ENCODE peak calls at places on chromosomes 16 and 17, in eight cellular contexts. One of them, this sample, is unnamed.

GRCh38 chr17:56908061-56908542 is 5.7 kb downstream of the TRIM25 start:
- DNase-seq in activated CD8-positive, alpha-beta memory T cell treated with anti-CD3 and anti-CD28 coated beads, Interleukin-2, amount 10 ng/mL, durations not matched to agents 7 days and 5 days: peak; percentile 74
- DNase-seq in NCI-H748 treated with DMSO at 0.1 percent for 48 hours: no peak
- DNase-seq in GOT3: no peak
- DNase-seq in activated T-helper 1 cell treated with Interleukin-2 at 50 U/mL for 16 hours: no peak
- DNase-seq in EH: peak; percentile 7
- DNase-seq in GM19239: peak; percentile 49
- DNase-seq in CD8-positive, alpha-beta T cell: peak; percentile 33
- DNase-seq in this sample: peak; percentile 59

GRCh38 chr17:67461228-67461780 is 84.2 kb downstream of the PITPNC1 start:
- DNase-seq in activated CD8-positive, alpha-beta memory T cell treated with anti-CD3 and anti-CD28 coated beads, Interleukin-2, amount 10 ng/mL, durations not matched to agents 7 days and 5 days: no peak
- DNase-seq in NCI-H748 treated with DMSO at 0.1 percent for 48 hours: no peak
- DNase-seq in GOT3: no peak
- DNase-seq in activated T-helper 1 cell treated with Interleukin-2 at 50 U/mL for 16 hours: no peak
- DNase-seq in EH: no peak
- DNase-seq in GM19239: no peak
- DNase-seq in CD8-positive, alpha-beta T cell: no peak
- DNase-seq in this sample: no peak

GRCh38 chr17:50172130-50172529 is 6.3 kb downstream of the SGCA start:
- DNase-seq in activated CD8-positive, alpha-beta memory T cell treated with anti-CD3 and anti-CD28 coated beads, Interleukin-2, amount 10 ng/mL, durations not matched to agents 7 days and 5 days: no peak
- DNase-seq in NCI-H748 treated with DMSO at 0.1 percent for 48 hours: no peak
- DNase-seq in GOT3: no peak
- DNase-seq in activated T-helper 1 cell treated with Interleukin-2 at 50 U/mL for 16 hours: no peak
- DNase-seq in EH: peak; percentile 15
- DNase-seq in GM19239: no peak
- DNase-seq in CD8-positive, alpha-beta T cell: no peak
- DNase-seq in this sample: no peak

GRCh38 chr17:74994440-74994839 is 7.0 kb downstream of the CDR2L start:
- DNase-seq in activated CD8-positive, alpha-beta memory T cell treated with anti-CD3 and anti-CD28 coated beads, Interleukin-2, amount 10 ng/mL, durations not matched to agents 7 days and 5 days: no peak
- DNase-seq in NCI-H748 treated with DMSO at 0.1 percent for 48 hours: no peak
- DNase-seq in GOT3: no peak
- DNase-seq in activated T-helper 1 cell treated with Interleukin-2 at 50 U/mL for 16 hours: no peak
- DNase-seq in EH: peak; percentile 65
- DNase-seq in GM19239: no peak
- DNase-seq in CD8-positive, alpha-beta T cell: no peak
- DNase-seq in this sample: no peak

GRCh38 chr17:2336215-2337151 is at the start of gene TSR1:
- DNase-seq in activated CD8-positive, alpha-beta memory T cell treated with anti-CD3 and anti-CD28 coated beads, Interleukin-2, amount 10 ng/mL, durations not matched to agents 7 days and 5 days: peak; percentile 94
- DNase-seq in NCI-H748 treated with DMSO at 0.1 percent for 48 hours: peak; percentile 79
- DNase-seq in GOT3: peak; percentile 69
- DNase-seq in activated T-helper 1 cell treated with Interleukin-2 at 50 U/mL for 16 hours: peak; percentile 85
- DNase-seq in EH: peak; percentile 91
- DNase-seq in GM19239: peak; percentile 99
- DNase-seq in CD8-positive, alpha-beta T cell: peak; percentile 90
- DNase-seq in this sample: peak; percentile 98

GRCh38 chr16:23524001-23524400 is 13.7 kb upstream of the GGA2 start:
- DNase-seq in activated CD8-positive, alpha-beta memory T cell treated with anti-CD3 and anti-CD28 coated beads, Interleukin-2, amount 10 ng/mL, durations not matched to agents 7 days and 5 days: no peak
- DNase-seq in NCI-H748 treated with DMSO at 0.1 percent for 48 hours: no peak
- DNase-seq in GOT3: no peak
- DNase-seq in activated T-helper 1 cell treated with Interleukin-2 at 50 U/mL for 16 hours: no peak
- DNase-seq in EH: no peak
- DNase-seq in GM19239: no peak
- DNase-seq in CD8-positive, alpha-beta T cell: no peak
- DNase-seq in this sample: no peak

GRCh38 chr17:56432443-56432842 is 161.1 kb upstream of the NOG start:
- DNase-seq in activated CD8-positive, alpha-beta memory T cell treated with anti-CD3 and anti-CD28 coated beads, Interleukin-2, amount 10 ng/mL, durations not matched to agents 7 days and 5 days: no peak
- DNase-seq in NCI-H748 treated with DMSO at 0.1 percent for 48 hours: no peak
- DNase-seq in GOT3: no peak
- DNase-seq in activated T-helper 1 cell treated with Interleukin-2 at 50 U/mL for 16 hours: no peak
- DNase-seq in EH: no peak
- DNase-seq in GM19239: no peak
- DNase-seq in CD8-positive, alpha-beta T cell: no peak
- DNase-seq in this sample: no peak

GRCh38 chr17:44832821-44833220 is 2.7 kb upstream of the GJC1 start:
- DNase-seq in activated CD8-positive, alpha-beta memory T cell treated with anti-CD3 and anti-CD28 coated beads, Interleukin-2, amount 10 ng/mL, durations not matched to agents 7 days and 5 days: no peak
- DNase-seq in NCI-H748 treated with DMSO at 0.1 percent for 48 hours: no peak
- DNase-seq in GOT3: no peak
- DNase-seq in activated T-helper 1 cell treated with Interleukin-2 at 50 U/mL for 16 hours: no peak
- DNase-seq in EH: no peak
- DNase-seq in GM19239: no peak
- DNase-seq in CD8-positive, alpha-beta T cell: no peak
- DNase-seq in this sample: no peak

GRCh38 chr16:84741351-84741791 is 41.6 kb downstream of the USP10 start:
- DNase-seq in activated CD8-positive, alpha-beta memory T cell treated with anti-CD3 and anti-CD28 coated beads, Interleukin-2, amount 10 ng/mL, durations not matched to agents 7 days and 5 days: peak; percentile 51
- DNase-seq in NCI-H748 treated with DMSO at 0.1 percent for 48 hours: no peak
- DNase-seq in GOT3: no peak
- DNase-seq in activated T-helper 1 cell treated with Interleukin-2 at 50 U/mL for 16 hours: no peak
- DNase-seq in EH: peak; percentile 74
- DNase-seq in GM19239: no peak
- DNase-seq in CD8-positive, alpha-beta T cell: no peak
- DNase-seq in this sample: no peak

GRCh38 chr17:74639704-74640142 is 16.2 kb upstream of the CD300E start:
- DNase-seq in activated CD8-positive, alpha-beta memory T cell treated with anti-CD3 and anti-CD28 coated beads, Interleukin-2, amount 10 ng/mL, durations not matched to agents 7 days and 5 days: no peak
- DNase-seq in NCI-H748 treated with DMSO at 0.1 percent for 48 hours: no peak
- DNase-seq in GOT3: no peak
- DNase-seq in activated T-helper 1 cell treated with Interleukin-2 at 50 U/mL for 16 hours: no peak
- DNase-seq in EH: no peak
- DNase-seq in GM19239: no peak
- DNase-seq in CD8-positive, alpha-beta T cell: no peak
- DNase-seq in this sample: no peak

GRCh38 chr17:18315498-18316360 is 636 bp downstream of the SMCR8 start:
- DNase-seq in activated CD8-positive, alpha-beta memory T cell treated with anti-CD3 and anti-CD28 coated beads, Interleukin-2, amount 10 ng/mL, durations not matched to agents 7 days and 5 days: no peak
- DNase-seq in NCI-H748 treated with DMSO at 0.1 percent for 48 hours: no peak
- DNase-seq in GOT3: no peak
- DNase-seq in activated T-helper 1 cell treated with Interleukin-2 at 50 U/mL for 16 hours: peak; percentile 11
- DNase-seq in EH: no peak
- DNase-seq in GM19239: no peak
- DNase-seq in CD8-positive, alpha-beta T cell: peak; percentile 49
- DNase-seq in this sample: no peak

GRCh38 chr17:57555636-57556175 is 189.4 kb downstream of the CCDC182 start:
- DNase-seq in activated CD8-positive, alpha-beta memory T cell treated with anti-CD3 and anti-CD28 coated beads, Interleukin-2, amount 10 ng/mL, durations not matched to agents 7 days and 5 days: no peak
- DNase-seq in NCI-H748 treated with DMSO at 0.1 percent for 48 hours: no peak
- DNase-seq in GOT3: no peak
- DNase-seq in activated T-helper 1 cell treated with Interleukin-2 at 50 U/mL for 16 hours: no peak
- DNase-seq in EH: peak; percentile 14
- DNase-seq in GM19239: no peak
- DNase-seq in CD8-positive, alpha-beta T cell: no peak
- DNase-seq in this sample: no peak

GRCh38 chr16:81003610-81004460 is 2.9 kb downstream of the CMC2 start:
- DNase-seq in activated CD8-positive, alpha-beta memory T cell treated with anti-CD3 and anti-CD28 coated beads, Interleukin-2, amount 10 ng/mL, durations not matched to agents 7 days and 5 days: no peak
- DNase-seq in NCI-H748 treated with DMSO at 0.1 percent for 48 hours: no peak
- DNase-seq in GOT3: no peak
- DNase-seq in activated T-helper 1 cell treated with Interleukin-2 at 50 U/mL for 16 hours: no peak
- DNase-seq in EH: peak; percentile 37
- DNase-seq in GM19239: no peak
- DNase-seq in CD8-positive, alpha-beta T cell: no peak
- DNase-seq in this sample: no peak

GRCh38 chr16:58085171-58085570 is 44.0 kb downstream of the CFAP20 start:
- DNase-seq in activated CD8-positive, alpha-beta memory T cell treated with anti-CD3 and anti-CD28 coated beads, Interleukin-2, amount 10 ng/mL, durations not matched to agents 7 days and 5 days: no peak
- DNase-seq in NCI-H748 treated with DMSO at 0.1 percent for 48 hours: no peak
- DNase-seq in GOT3: no peak
- DNase-seq in activated T-helper 1 cell treated with Interleukin-2 at 50 U/mL for 16 hours: no peak
- DNase-seq in EH: no peak
- DNase-seq in GM19239: no peak
- DNase-seq in CD8-positive, alpha-beta T cell: no peak
- DNase-seq in this sample: no peak

GRCh38 chr16:10368984-10369551 is 16.8 kb upstream of the ATF7IP2 start:
- DNase-seq in activated CD8-positive, alpha-beta memory T cell treated with anti-CD3 and anti-CD28 coated beads, Interleukin-2, amount 10 ng/mL, durations not matched to agents 7 days and 5 days: no peak
- DNase-seq in NCI-H748 treated with DMSO at 0.1 percent for 48 hours: no peak
- DNase-seq in GOT3: no peak
- DNase-seq in activated T-helper 1 cell treated with Interleukin-2 at 50 U/mL for 16 hours: no peak
- DNase-seq in EH: no peak
- DNase-seq in GM19239: no peak
- DNase-seq in CD8-positive, alpha-beta T cell: no peak
- DNase-seq in this sample: no peak

GRCh38 chr17:47994714-47995113 is 23.8 kb downstream of the CDK5RAP3 start:
- DNase-seq in activated CD8-positive, alpha-beta memory T cell treated with anti-CD3 and anti-CD28 coated beads, Interleukin-2, amount 10 ng/mL, durations not matched to agents 7 days and 5 days: no peak
- DNase-seq in NCI-H748 treated with DMSO at 0.1 percent for 48 hours: no peak
- DNase-seq in GOT3: no peak
- DNase-seq in activated T-helper 1 cell treated with Interleukin-2 at 50 U/mL for 16 hours: no peak
- DNase-seq in EH: no peak
- DNase-seq in GM19239: no peak
- DNase-seq in CD8-positive, alpha-beta T cell: no peak
- DNase-seq in this sample: no peak

This sample was measured in GM13977.